ENCODE peak calls at places on chromosome 21, in five cellular contexts. Y is stomach, G is hepatocyte, T is fibroblast of lung, D is colonic mucosa. A is an unnamed sample. For H3K9me3, the result is how much of the 10 kb centered on the place peaks cover.

GRCh38 chr21:36135391-36136094 is 664 bp downstream of the CBR3 start:
- DNase-seq in Y (peak), G (peak), T (peak), D (peak), A (peak)

GRCh38 chr21:29078884-29079765 is 5.7 kb upstream of the CCT8 start:
- DNase-seq in Y (no peak), G (no peak), T (no peak), D (peak), A (no peak)

GRCh38 chr21:42220138-42220701 is 1.3 kb downstream of the ABCG1 start:
- DNase-seq in Y (peak), G (peak), T (peak), D (peak), A (no peak)

GRCh38 chr21:39631842-39632577 is 19.3 kb downstream of the B3GALT5 start:
- DNase-seq in Y (no peak), G (no peak), T (peak), D (no peak), A (no peak)

GRCh38 chr21:25080706-25081495 is 526.4 kb downstream of the MRPL39 start:
- DNase-seq in Y (no peak), G (no peak), T (peak), D (no peak), A (no peak)

GRCh38 chr21:31161157-31161556 is 122.9 kb upstream of the KRTAP19-8 start:
- DNase-seq in Y (no peak), G (no peak), T (peak), D (no peak), A (no peak)

GRCh38 chr21:25994758-25995163 is 175.8 kb downstream of the APP start:
- DNase-seq in Y (no peak), G (no peak), T (no peak), D (no peak), A (no peak)

GRCh38 chr21:41928621-41929220 is 25.1 kb downstream of the C2CD2 start:
- DNase-seq in Y (no peak), G (no peak), T (no peak), D (no peak), A (no peak)

GRCh38 chr21:42221581-42222345 is 2.8 kb downstream of the ABCG1 start:
- DNase-seq in Y (peak), G (no peak), T (peak), D (no peak), A (peak)

GRCh38 chr21:38839683-38840286 is 34.1 kb downstream of the ETS2 start:
- DNase-seq in Y (no peak), G (no peak), T (peak), D (peak), A (no peak)

GRCh38 chr21:20016431-20017005 is 981.7 kb upstream of the NCAM2 start:
- DNase-seq in Y (no peak), G (no peak), T (no peak), D (no peak), A (no peak)

GRCh38 chr21:17461582-17461981 is 51.3 kb upstream of the CXADR start:
- DNase-seq in Y (no peak), G (no peak), T (peak), D (peak), A (no peak)

GRCh38 chr21:43854773-43855633 is 10.0 kb upstream of the AGPAT3 start:
- DNase-seq in Y (no peak), G (peak), T (no peak), D (no peak), A (no peak)

GRCh38 chr21:18646114-18646513 is 242.5 kb upstream of the TMPRSS15 start:
- DNase-seq in Y (no peak), G (no peak), T (no peak), D (no peak), A (no peak)

DNA sequence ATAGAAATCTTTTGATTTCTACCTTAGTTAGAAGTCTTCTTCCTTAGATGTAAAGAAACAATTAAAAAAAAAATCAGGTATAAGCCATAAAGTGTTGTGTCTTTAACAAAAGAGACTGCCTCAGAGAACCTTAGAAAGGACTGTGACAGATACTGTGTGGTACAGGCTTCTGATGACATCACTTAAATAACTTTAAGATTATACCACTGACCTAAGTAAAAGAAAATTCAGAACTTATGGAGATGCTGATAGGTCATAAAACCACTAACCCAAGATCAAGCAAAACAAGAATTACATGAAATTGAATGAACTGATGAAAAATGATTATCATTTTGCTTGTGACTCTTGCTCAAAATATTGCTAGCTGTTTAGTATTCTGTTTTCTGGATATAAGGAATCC is 220.8 kb downstream of the NRIP1 start:
- DNase-seq in Y (no peak), G (no peak), T (no peak), D (no peak), A (no peak)
- H3K9me3 ChIP-seq in Y (under half), G (under half), T (under half), D (under half), A (under half)

GRCh38 chr21:34034369-34035014 is 38.9 kb upstream of the MRPS6 start:
- DNase-seq in Y (no peak), G (no peak), T (no peak), D (no peak), A (no peak)
- TF ChIP-seq CTCF in Y (no peak), G (no peak), T (no peak), D (no peak), A (no peak)

DNA sequence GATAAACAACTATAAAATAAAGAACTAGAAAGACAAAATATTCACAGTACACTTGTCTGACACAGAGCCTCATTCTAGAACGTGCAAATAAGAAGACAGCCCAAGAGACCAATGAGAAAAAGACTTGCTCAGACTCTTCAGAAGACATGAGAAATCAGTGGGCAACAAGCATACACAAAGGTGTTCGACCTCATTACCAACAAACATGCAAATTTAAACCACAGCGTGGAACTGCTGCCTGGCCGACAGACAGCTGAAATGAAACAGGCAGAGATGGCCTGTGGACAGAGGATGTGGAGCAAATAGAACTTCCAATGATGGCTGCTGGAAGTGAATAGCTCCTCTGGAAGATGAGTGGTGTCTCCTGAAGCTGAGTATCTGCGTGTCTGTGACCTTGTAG is 22.4 kb upstream of the COL6A1 start:
- DNase-seq in Y (no peak), G (no peak), T (no peak), D (no peak), A (no peak)
- H3K27ac ChIP-seq in Y (peak), G (no peak), T (no peak), D (no peak), A (no peak)

GRCh38 chr21:34133392-34133791 is 60.0 kb downstream of the MRPS6 start:
- DNase-seq in Y (no peak), G (no peak), T (no peak), D (no peak), A (no peak)
- H3K9me3 ChIP-seq in Y (under half), G (under half), T (under half), D (under half), A (under half)

GRCh38 chr21:45026833-45027232 is 47.5 kb upstream of the ADARB1 start:
- DNase-seq in Y (no peak), G (peak), T (no peak), D (no peak), A (no peak)
- TF ChIP-seq CTCF in Y (no peak), G (no peak), T (no peak), D (no peak), A (no peak)

A was measured in RWPE2.